ENCODE peak calls at places on chromosomes 6 and 20, in five cellular contexts. L is thoracic aorta; C is pancreas; K is naive thymus-derived CD4-positive, alpha-beta T cell; S is keratinocyte. V is an unnamed sample.

GRCh38 chr6:1606533-1607235 is 3.0 kb upstream of the FOXC1 start:
- DNase-seq in L (peak), C (no peak), K (no peak), S (no peak), V (no peak)

GRCh38 chr6:131654326-131654725 is 17.2 kb downstream of the ENPP3 start:
- DNase-seq in L (no peak), C (no peak), K (no peak), S (no peak), V (no peak)

GRCh38 chr6:88870728-88871330 is 92.6 kb downstream of the RNGTT start:
- DNase-seq in L (no peak), C (no peak), K (peak), S (no peak), V (no peak)

GRCh38 chr20:6678101-6678500 is 89.4 kb upstream of the BMP2 start:
- DNase-seq in L (no peak), C (no peak), K (no peak), S (no peak), V (no peak)

GRCh38 chr20:47406849-47407682 is 50.6 kb upstream of the ZMYND8 start:
- DNase-seq in L (no peak), C (no peak), K (no peak), S (no peak), V (no peak)

GRCh38 chr6:26268659-26269402 is 96.2 kb upstream of the BTN3A2 start:
- DNase-seq in L (no peak), C (no peak), K (no peak), S (no peak), V (no peak)

GRCh38 chr6:6351626-6352025 is 31.2 kb upstream of the F13A1 start:
- DNase-seq in L (no peak), C (no peak), K (no peak), S (no peak), V (no peak)

GRCh38 chr20:1187605-1188171 is 2.9 kb upstream of the TMEM74B start:
- DNase-seq in L (no peak), C (no peak), K (no peak), S (no peak), V (no peak)

GRCh38 chr20:61839223-61839911 is 226.3 kb downstream of the TAF4 start:
- DNase-seq in L (no peak), C (no peak), K (no peak), S (no peak), V (no peak)

GRCh38 chr20:51489611-51490010 is 52.9 kb downstream of the NFATC2 start:
- DNase-seq in L (no peak), C (no peak), K (no peak), S (no peak), V (no peak)

GRCh38 chr6:101614774-101615173 is 221.3 kb downstream of the GRIK2 start:
- DNase-seq in L (no peak), C (no peak), K (no peak), S (peak), V (no peak)

GRCh38 chr6:166419268-166419667 is 36.5 kb upstream of the MPC1 start:
- DNase-seq in L (no peak), C (no peak), K (no peak), S (no peak), V (no peak)

GRCh38 chr6:129863664-129864063 is 2.5 kb upstream of the TMEM244 start:
- DNase-seq in L (no peak), C (no peak), K (no peak), S (peak), V (no peak)

DNA sequence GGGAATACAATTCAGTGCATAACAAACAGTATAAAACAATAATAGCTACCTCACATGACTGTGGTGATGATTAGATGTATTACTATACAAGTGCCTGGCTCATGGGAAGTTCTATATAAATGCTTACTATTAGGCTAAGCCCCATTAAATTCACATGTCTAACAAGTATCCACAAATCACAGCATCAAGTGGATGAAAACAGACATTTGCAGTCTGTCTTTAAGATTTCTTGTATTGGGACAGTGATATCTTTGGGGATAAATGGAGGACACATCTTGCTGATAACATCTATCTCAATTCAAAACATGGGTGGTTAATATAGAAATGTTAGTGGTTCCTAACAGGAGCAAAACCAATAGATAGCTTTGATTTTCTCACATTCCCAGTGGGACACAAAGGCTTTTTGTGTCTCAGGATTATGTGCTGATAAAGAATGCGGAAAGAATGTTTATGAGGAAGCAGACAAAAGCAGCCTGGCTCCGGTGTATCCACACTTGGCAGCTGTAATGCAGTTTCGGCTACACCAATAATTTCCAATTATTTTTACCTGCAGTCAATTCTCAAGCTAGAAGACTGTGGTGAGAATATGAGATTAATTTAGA is 29.3 kb downstream of the PTPRK start:
- DNase-seq in L (no peak), C (no peak), K (no peak), S (no peak), V (no peak)
- H3K27ac ChIP-seq in L (no peak), C (peak), K (no peak), S (peak), V (peak)

GRCh38 chr6:20657274-20657800 is 123.1 kb downstream of the CDKAL1 start:
- DNase-seq in L (no peak), C (no peak), K (no peak), S (no peak), V (no peak)

GRCh38 chr6:20661721-20662120 is 127.5 kb downstream of the CDKAL1 start:
- DNase-seq in L (no peak), C (no peak), K (no peak), S (peak), V (no peak)

GRCh38 chr6:20658053-20658452 is 123.8 kb downstream of the CDKAL1 start:
- DNase-seq in L (no peak), C (no peak), K (no peak), S (no peak), V (no peak)

GRCh38 chr6:20664250-20664649 is 130.0 kb downstream of the CDKAL1 start:
- DNase-seq in L (no peak), C (no peak), K (no peak), S (no peak), V (no peak)

DNA sequence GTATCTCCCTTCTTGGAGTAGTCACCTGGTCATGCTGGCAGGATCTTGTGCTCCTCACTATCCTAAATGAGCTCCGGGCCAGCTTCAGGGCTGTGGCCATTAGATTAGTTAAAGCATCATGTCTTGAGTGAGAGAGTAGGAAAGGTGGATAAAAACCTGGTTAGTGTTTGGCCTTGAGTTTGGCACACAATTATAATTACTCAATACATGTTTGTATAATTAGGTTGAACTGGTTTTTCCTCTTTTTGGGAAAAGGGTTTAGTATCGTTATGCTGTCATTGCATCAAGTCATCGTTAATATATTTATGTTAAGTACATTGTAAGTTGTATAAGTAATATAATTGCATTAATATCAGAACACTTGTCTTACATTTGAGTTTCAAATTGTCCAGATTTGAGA is 126.3 kb downstream of the CDKAL1 start:
- DNase-seq in L (no peak), C (no peak), K (no peak), S (no peak), V (no peak)
- H3K27ac ChIP-seq in L (no peak), C (no peak), K (no peak), S (peak), V (no peak)

GRCh38 chr20:3778976-3779375 is 2.3 kb downstream of the SPEF1 start:
- DNase-seq in L (no peak), C (no peak), K (no peak), S (no peak), V (no peak)
- H3K27ac ChIP-seq in L (no peak), C (no peak), K (no peak), S (no peak), V (no peak)

GRCh38 chr6:93889713-93890112 is 470.4 kb upstream of the EPHA7 start:
- DNase-seq in L (no peak), C (no peak), K (no peak), S (no peak), V (no peak)

GRCh38 chr6:93886416-93886815 is 467.1 kb upstream of the EPHA7 start:
- DNase-seq in L (no peak), C (no peak), K (no peak), S (no peak), V (no peak)
- H3K27ac ChIP-seq in L (no peak), C (no peak), K (no peak), S (no peak), V (no peak)

DNA sequence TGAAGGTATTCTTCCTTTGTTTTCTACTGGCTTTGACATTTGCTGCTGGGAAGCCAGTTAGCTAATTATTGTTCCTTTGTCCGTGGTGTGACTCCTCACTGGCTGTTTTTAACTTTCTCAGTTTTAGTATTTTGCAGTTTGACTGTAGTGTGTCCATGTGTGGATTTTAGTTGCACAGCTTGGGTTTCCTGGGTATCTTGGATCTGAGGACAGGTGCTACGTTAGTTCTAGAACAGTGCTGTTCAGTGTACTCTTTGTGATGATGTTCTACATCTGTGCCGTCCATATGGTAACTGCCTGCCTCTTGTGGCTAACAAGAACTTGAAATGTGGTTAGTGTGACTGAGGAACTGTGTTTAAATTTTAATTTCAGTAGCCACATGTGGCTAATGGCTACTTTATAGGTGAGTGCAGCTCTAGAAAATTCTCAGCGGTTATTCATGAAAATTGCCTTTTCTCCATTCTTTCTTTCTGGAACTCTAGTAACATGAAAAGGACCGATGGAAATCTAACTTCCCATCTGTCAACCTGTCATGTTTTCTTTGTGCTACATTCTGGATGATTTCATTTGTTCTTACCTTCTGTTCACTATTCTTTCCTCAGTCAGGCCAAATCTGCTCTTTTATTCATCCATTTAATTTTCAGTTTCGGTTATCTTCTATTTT is 7.4 kb downstream of the SNX9 start:
- DNase-seq in L (no peak), C (no peak), K (no peak), S (no peak), V (no peak)
- H3K27ac ChIP-seq in L (no peak), C (no peak), K (no peak), S (no peak), V (no peak)

GRCh38 chr20:4060856-4061440 is 45.6 kb upstream of the RNF24 start:
- DNase-seq in L (no peak), C (no peak), K (no peak), S (no peak), V (no peak)
- H3K27ac ChIP-seq in L (no peak), C (no peak), K (no peak), S (no peak), V (no peak)

DNA sequence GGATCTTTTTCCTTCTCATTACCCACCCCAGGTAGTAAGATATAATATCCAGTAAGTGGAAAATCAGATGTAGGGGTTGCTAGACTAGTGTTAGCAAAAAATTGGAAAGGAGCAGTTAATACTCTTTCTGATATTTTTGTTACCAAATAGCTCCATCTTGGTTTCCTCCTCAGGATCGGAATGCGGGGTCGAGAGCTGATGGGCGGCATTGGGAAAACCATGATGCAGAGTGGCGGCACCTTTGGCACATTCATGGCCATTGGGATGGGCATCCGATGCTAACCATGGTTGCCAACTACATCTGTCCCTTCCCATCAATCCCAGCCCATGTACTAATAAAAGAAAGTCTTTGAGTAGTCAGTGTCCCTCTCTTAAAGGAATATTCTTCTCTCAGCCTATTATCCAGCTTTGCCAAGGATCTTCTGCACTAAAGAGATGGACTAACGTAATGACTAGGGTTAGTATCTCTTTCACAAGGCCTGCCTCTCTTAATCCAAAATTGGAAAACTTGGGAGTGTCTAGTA is 1.5 kb downstream of the ROMO1 start:
- DNase-seq in L (no peak), C (no peak), K (no peak), S (no peak), V (peak)
- H3K27ac ChIP-seq in L (peak), C (no peak), K (peak), S (peak), V (no peak)

GRCh38 chr20:56604690-56605089 is 24.4 kb upstream of the TFAP2C start:
- DNase-seq in L (no peak), C (no peak), K (no peak), S (no peak), V (no peak)

GRCh38 chr20:56607061-56607704 is 21.9 kb upstream of the TFAP2C start:
- DNase-seq in L (no peak), C (no peak), K (no peak), S (no peak), V (no peak)

GRCh38 chr20:56606174-56606945 is 22.7 kb upstream of the TFAP2C start:
- DNase-seq in L (no peak), C (no peak), K (no peak), S (no peak), V (no peak)

GRCh38 chr20:56608376-56608775 is 20.7 kb upstream of the TFAP2C start:
- DNase-seq in L (no peak), C (no peak), K (no peak), S (no peak), V (no peak)

GRCh38 chr20:56605597-56605996 is 23.5 kb upstream of the TFAP2C start:
- DNase-seq in L (no peak), C (no peak), K (no peak), S (no peak), V (no peak)
- H3K27ac ChIP-seq in L (no peak), C (no peak), K (no peak), S (no peak), V (no peak)

GRCh38 chr6:44076366-44077200 is 50.7 kb downstream of the MRPL14 start:
- DNase-seq in L (no peak), C (peak), K (no peak), S (no peak), V (no peak)

GRCh38 chr6:44075137-44076015 is 51.9 kb downstream of the MRPL14 start:
- DNase-seq in L (no peak), C (no peak), K (no peak), S (no peak), V (no peak)

GRCh38 chr6:44074383-44075136 is 52.7 kb downstream of the MRPL14 start:
- DNase-seq in L (peak), C (peak), K (peak), S (no peak), V (peak)

GRCh38 chr6:44077201-44077946 is 49.9 kb downstream of the MRPL14 start:
- DNase-seq in L (no peak), C (peak), K (no peak), S (no peak), V (no peak)

GRCh38 chr6:44076016-44076365 is 51.3 kb downstream of the MRPL14 start:
- DNase-seq in L (no peak), C (no peak), K (no peak), S (no peak), V (no peak)
- H3K27ac ChIP-seq in L (no peak), C (no peak), K (no peak), S (no peak), V (no peak)